ENCODE peak calls at places on chromosomes 13 and 19, in nine cellular contexts. Q, Z, N, M, G, Y, A, E and H are unnamed samples. For H3K4me1, the result is how much of the 10 kb centered on the place peaks cover.

GRCh38 chr13:30192320-30193093 is 114.8 kb downstream of the KATNAL1 start:
- DNase-seq in N (no peak), E (no peak), G (no peak), Z (no peak), A (no peak), Q (no peak), M (no peak), Y (no peak), H (peak)

GRCh38 chr13:79779761-79780160 is 298.8 kb downstream of the NDFIP2 start:
- DNase-seq in A (peak), E (no peak), Y (peak), M (no peak), Q (no peak), Z (no peak), N (no peak), G (peak), H (no peak)

GRCh38 chr19:33520048-33520643 is 1.4 kb downstream of the PEPD start:
- DNase-seq in Q (no peak), N (no peak), Y (no peak), Z (no peak), M (no peak), E (no peak), A (no peak), G (no peak), H (no peak)

GRCh38 chr19:51354742-51355148 is 11.4 kb downstream of the ETFB start:
- DNase-seq in M (peak), G (no peak), A (no peak), Z (no peak), N (no peak), E (no peak), Y (no peak), Q (no peak), H (no peak)

GRCh38 chr13:19794552-19795143 is 11.9 kb upstream of the PSPC1 start:
- DNase-seq in E (no peak), A (no peak), N (no peak), M (no peak), G (no peak), Q (no peak), Z (no peak), Y (no peak), H (no peak)

GRCh38 chr13:74217816-74218215 is 83.6 kb upstream of the KLF12 start:
- DNase-seq in G (no peak), E (no peak), Y (no peak), Z (no peak), A (no peak), M (no peak), N (no peak), Q (no peak), H (no peak)

GRCh38 chr13:31896427-31896826 is 135.1 kb upstream of the FRY start:
- DNase-seq in A (no peak), Z (no peak), E (no peak), N (no peak), Q (no peak), G (no peak), Y (no peak), M (no peak), H (no peak)

GRCh38 chr19:52941941-52942370 is 18.7 kb upstream of the ZNF888 start:
- DNase-seq in M (peak), G (peak), E (peak), Y (peak), A (no peak), Z (peak), Q (no peak), N (peak), H (no peak)

GRCh38 chr19:16268676-16269319 is 55.8 kb upstream of the KLF2 start:
- DNase-seq in Y (no peak), E (no peak), N (no peak), Q (no peak), G (no peak), M (no peak), A (no peak), Z (no peak), H (no peak)

GRCh38 chr19:29040291-29040690 is 172.7 kb downstream of the UQCRFS1 start:
- DNase-seq in E (no peak), G (no peak), Q (no peak), M (no peak), Y (no peak), A (no peak), N (no peak), Z (no peak), H (no peak)

GRCh38 chr13:25971499-25972145 is 80.2 kb downstream of the SHISA2 start:
- DNase-seq in G (no peak), A (no peak), Z (no peak), N (no peak), Y (no peak), E (no peak), Q (no peak), M (no peak), H (peak)

GRCh38 chr19:3096902-3097326 is 2.8 kb downstream of the GNA11 start:
- DNase-seq in Y (no peak), A (no peak), E (no peak), G (peak), N (no peak), M (no peak), Z (no peak), Q (no peak), H (no peak)

GRCh38 chr19:56094449-56094848 is 26.6 kb downstream of the ZNF787 start:
- DNase-seq in N (no peak), G (no peak), A (no peak), Y (no peak), E (no peak), Q (no peak), Z (no peak), M (no peak), H (no peak)

GRCh38 chr13:25468330-25469178 is 96.8 kb downstream of the ATP8A2 start:
- DNase-seq in Z (no peak), M (peak), A (no peak), N (peak), E (no peak), G (no peak), Y (no peak), Q (no peak), H (no peak)

GRCh38 chr13:110326263-110326904 is 19.3 kb downstream of the COL4A2 start:
- DNase-seq in Y (no peak), Z (no peak), N (no peak), M (no peak), G (no peak), E (no peak), A (no peak), Q (no peak), H (no peak)

GRCh38 chr19:40601061-40601973 is at the start of gene LTBP4:
- DNase-seq in E (no peak), M (no peak), N (peak), G (peak), Y (peak), A (no peak), Q (no peak), Z (no peak), H (no peak)
- H3K4me1 ChIP-seq in E (half or more), M (under half), N (half or more), G (half or more), Y (under half), A (half or more), Q (half or more), Z (half or more), H (half or more)

GRCh38 chr19:48121066-48121465 is 10.4 kb upstream of the PLA2G4C start:
- DNase-seq in M (no peak), Z (no peak), N (no peak), A (no peak), Y (no peak), Q (no peak), G (no peak), E (no peak), H (no peak)

GRCh38 chr19:48122421-48122820 is 11.8 kb upstream of the PLA2G4C start:
- DNase-seq in E (no peak), N (no peak), M (no peak), Z (no peak), G (no peak), Q (no peak), Y (no peak), A (no peak), H (no peak)

GRCh38 chr19:48120505-48120904 is 9.9 kb upstream of the PLA2G4C start:
- DNase-seq in G (no peak), Z (no peak), E (no peak), A (no peak), Y (no peak), M (no peak), N (no peak), Q (peak), H (no peak)

GRCh38 chr19:48123907-48124675 is 13.5 kb upstream of the PLA2G4C start:
- DNase-seq in Y (no peak), E (no peak), A (no peak), Q (peak), N (no peak), M (no peak), G (no peak), Z (no peak), H (no peak)

GRCh38 chr19:48121909-48122371 is 11.3 kb upstream of the PLA2G4C start:
- DNase-seq in E (no peak), Z (no peak), Q (no peak), A (no peak), G (no peak), N (no peak), M (no peak), Y (no peak), H (no peak)
- H3K27ac ChIP-seq in E (peak), Z (no peak), Q (no peak), A (no peak), G (no peak), N (no peak), M (no peak), Y (no peak), H (peak)

GRCh38 chr13:44219808-44220544 is 153.6 kb upstream of the SERP2 start:
- DNase-seq in E (no peak), N (no peak), Y (no peak), A (no peak), Z (no peak), G (no peak), M (no peak), Q (peak), H (no peak)
- TF ChIP-seq EP300 in E (no peak), N (no peak), Y (no peak), A (no peak), Z (no peak), G (no peak), M (no peak), Q (peak), H (no peak)

GRCh38 chr19:47726467-47726866 is 13.2 kb downstream of the EHD2 start:
- DNase-seq in Q (no peak), A (no peak), M (no peak), Y (no peak), N (no peak), Z (no peak), E (no peak), G (no peak), H (no peak)

GRCh38 chr19:47720669-47721068 is 7.4 kb downstream of the EHD2 start:
- DNase-seq in Q (no peak), E (no peak), A (no peak), N (no peak), G (no peak), M (no peak), Y (no peak), Z (no peak), H (no peak)

GRCh38 chr19:47719047-47719885 is 6.0 kb downstream of the EHD2 start:
- DNase-seq in A (peak), M (no peak), G (peak), Q (peak), N (no peak), Z (peak), E (peak), Y (peak), H (peak)

GRCh38 chr19:47725759-47726401 is 12.7 kb downstream of the EHD2 start:
- DNase-seq in M (no peak), Y (no peak), G (no peak), Z (no peak), N (no peak), A (no peak), E (no peak), Q (peak), H (no peak)

GRCh38 chr19:47723573-47723923 is 10.3 kb downstream of the EHD2 start:
- DNase-seq in G (peak), E (no peak), N (peak), Y (peak), M (no peak), A (no peak), Q (peak), Z (peak), H (no peak)
- H3K4me1 ChIP-seq in G (under half), E (half or more), N (under half), Y (under half), M (under half), A (under half), Q (half or more), Z (half or more), H (half or more)

DNA sequence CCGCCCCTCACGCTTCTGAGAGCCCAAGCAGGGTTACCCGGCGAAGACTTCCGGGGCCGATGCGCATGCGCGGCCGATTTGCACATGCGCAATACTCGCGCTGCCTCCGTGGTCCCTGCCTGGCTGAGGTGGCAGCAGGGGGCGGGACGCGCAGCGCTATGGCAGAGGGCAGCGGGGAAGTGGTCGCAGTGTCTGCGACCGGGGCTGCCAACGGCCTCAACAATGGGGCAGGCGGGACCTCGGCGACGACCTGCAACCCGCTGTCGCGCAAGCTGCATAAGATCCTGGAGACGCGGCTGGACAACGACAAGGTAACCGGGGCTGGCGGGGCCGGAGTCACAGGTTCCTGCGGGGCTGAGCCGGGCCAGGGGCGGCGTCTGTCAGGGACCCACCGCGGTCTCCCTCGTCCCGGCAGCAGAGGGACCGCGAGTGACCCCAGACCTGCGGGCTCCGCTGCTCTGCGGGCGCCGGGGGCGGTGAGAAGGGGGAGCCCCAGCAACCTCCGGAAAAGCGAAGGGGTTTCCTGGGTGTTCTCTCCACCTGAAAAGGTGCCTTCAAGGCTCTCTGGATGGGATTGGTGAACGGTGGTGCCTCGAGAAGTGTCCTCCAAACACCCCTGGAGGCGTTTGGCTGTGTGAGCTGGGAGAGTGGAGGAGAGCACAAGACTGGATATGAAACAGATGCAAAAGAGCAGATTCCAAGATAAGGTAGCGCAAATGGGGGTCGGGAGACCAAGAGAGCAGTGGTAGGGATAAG is at the start of gene COG6:
- DNase-seq in A (peak), Q (peak), N (peak), G (peak), Y (peak), Z (peak), E (peak), M (peak), H (peak)
- H3K27ac ChIP-seq in A (peak), Q (peak), N (peak), G (peak), Y (peak), Z (peak), E (peak), M (no peak), H (peak)

GRCh38 chr13:60572003-60572792 is 175.2 kb downstream of the TDRD3 start:
- DNase-seq in M (no peak), Q (peak), Z (no peak), Y (no peak), E (no peak), N (no peak), G (no peak), A (no peak), H (no peak)
- TF ChIP-seq EP300 in M (peak), Q (no peak), Z (no peak), Y (no peak), E (no peak), N (no peak), G (no peak), A (no peak), H (no peak)